ENCODE peak calls at places on chromosomes 4 and X, in five cellular contexts. One of them, this sample, is unnamed.
A peak's percentile ranks its signal among the peaks of the same experiment; 100 is the strongest.

GRCh38 chrX:41922125-41922521 is 1.2 kb downstream of the CASK start:
- DNase-seq in AG10803: peak; percentile 17
- DNase-seq in upper lobe of right lung: no peak
- DNase-seq in heart right ventricle: no peak
- DNase-seq in tibial artery: no peak
- DNase-seq in this sample: peak; percentile 53

GRCh38 chr4:16199132-16199531 is 27.1 kb downstream of the TAPT1 start:
- DNase-seq in heart right ventricle: no peak
- DNase-seq in AG10803: peak; percentile 39
- DNase-seq in tibial artery: no peak
- DNase-seq in upper lobe of right lung: no peak
- DNase-seq in this sample: peak; percentile 39

GRCh38 chrX:121581885-121582284 is 534.5 kb downstream of the GLUD2 start:
- DNase-seq in tibial artery: no peak
- DNase-seq in upper lobe of right lung: no peak
- DNase-seq in heart right ventricle: no peak
- DNase-seq in AG10803: no peak
- DNase-seq in this sample: no peak

GRCh38 chrX:31499120-31499519 is 427.3 kb upstream of the FTHL17 start:
- DNase-seq in tibial artery: no peak
- DNase-seq in heart right ventricle: no peak
- DNase-seq in AG10803: peak; percentile 9
- DNase-seq in upper lobe of right lung: no peak
- DNase-seq in this sample: peak; percentile 37

GRCh38 chrX:9867214-9867613 is 81.0 kb downstream of the SHROOM2 start:
- DNase-seq in tibial artery: no peak
- DNase-seq in heart right ventricle: no peak
- DNase-seq in AG10803: no peak
- DNase-seq in upper lobe of right lung: no peak
- DNase-seq in this sample: no peak

GRCh38 chrX:100895365-100896075 is 21.4 kb upstream of the NOX1 start:
- DNase-seq in heart right ventricle: no peak
- DNase-seq in tibial artery: no peak
- DNase-seq in AG10803: peak; percentile 33
- DNase-seq in upper lobe of right lung: no peak
- DNase-seq in this sample: peak; percentile 22

GRCh38 chr4:26613735-26614134 is 29.9 kb downstream of the TBC1D19 start:
- DNase-seq in tibial artery: no peak
- DNase-seq in upper lobe of right lung: no peak
- DNase-seq in heart right ventricle: no peak
- DNase-seq in AG10803: no peak
- DNase-seq in this sample: no peak

GRCh38 chrX:116317409-116317808 is 119.0 kb upstream of the SLC6A14 start:
- DNase-seq in upper lobe of right lung: peak; percentile 63
- DNase-seq in AG10803: peak; percentile 66
- DNase-seq in tibial artery: no peak
- DNase-seq in heart right ventricle: peak; percentile 11
- DNase-seq in this sample: no peak

GRCh38 chrX:39869846-39870601 is 227.7 kb downstream of the BCOR start:
- DNase-seq in tibial artery: no peak
- DNase-seq in AG10803: no peak
- DNase-seq in heart right ventricle: no peak
- DNase-seq in upper lobe of right lung: no peak
- DNase-seq in this sample: peak; percentile 34

DNA sequence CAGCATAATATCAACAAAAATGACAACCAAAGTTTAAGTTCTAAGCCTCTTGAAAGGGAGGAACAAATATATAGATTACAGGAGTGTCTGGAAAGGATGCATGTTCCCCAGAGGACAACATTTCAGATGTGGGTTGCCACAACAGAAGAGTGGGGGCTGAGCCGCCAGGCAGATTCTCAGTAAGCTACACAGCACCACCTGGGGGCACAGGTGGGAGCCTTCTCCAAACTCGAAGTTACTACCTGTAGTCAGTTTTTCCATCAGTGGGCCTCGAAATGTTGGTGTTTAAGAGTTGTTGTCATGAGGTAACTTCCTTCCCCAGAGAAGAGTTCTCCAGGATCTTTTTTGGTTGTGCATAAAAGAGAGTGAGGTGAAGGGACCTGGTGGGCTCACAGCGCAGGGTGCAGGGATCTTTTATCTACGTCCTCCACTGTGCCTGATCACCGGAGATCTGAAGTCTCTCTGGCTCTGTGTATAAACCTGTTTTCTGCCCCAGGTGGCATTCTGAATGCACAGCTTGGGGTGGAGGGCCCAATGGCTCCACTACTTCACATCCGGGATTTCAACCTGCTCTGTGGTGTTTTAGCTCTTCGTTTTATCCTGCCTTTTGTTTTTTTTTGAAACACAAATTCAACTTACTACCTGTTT is 58.4 kb upstream of the STS start:
- DNase-seq in heart right ventricle: no peak
- DNase-seq in AG10803: no peak
- DNase-seq in tibial artery: no peak
- DNase-seq in upper lobe of right lung: no peak
- DNase-seq in this sample: no peak
- TF ChIP-seq CTCF in heart right ventricle: no peak
- TF ChIP-seq CTCF in AG10803: no peak
- TF ChIP-seq CTCF in tibial artery: no peak
- TF ChIP-seq CTCF in upper lobe of right lung: no peak
- TF ChIP-seq CTCF in this sample: no peak

GRCh38 chr4:38670939-38671593 is 7.1 kb downstream of the KLF3 start:
- DNase-seq in heart right ventricle: no peak
- DNase-seq in AG10803: no peak
- DNase-seq in upper lobe of right lung: no peak
- DNase-seq in tibial artery: no peak
- DNase-seq in this sample: peak; percentile 31
- H3K4me3 ChIP-seq in heart right ventricle: no peak overlapping the region
- H3K4me3 ChIP-seq in AG10803: no peak overlapping the region
- H3K4me3 ChIP-seq in upper lobe of right lung: peak overlapping the region; percentile 5
- H3K4me3 ChIP-seq in tibial artery: no peak overlapping the region
- H3K4me3 ChIP-seq in this sample: no peak overlapping the region

DNA sequence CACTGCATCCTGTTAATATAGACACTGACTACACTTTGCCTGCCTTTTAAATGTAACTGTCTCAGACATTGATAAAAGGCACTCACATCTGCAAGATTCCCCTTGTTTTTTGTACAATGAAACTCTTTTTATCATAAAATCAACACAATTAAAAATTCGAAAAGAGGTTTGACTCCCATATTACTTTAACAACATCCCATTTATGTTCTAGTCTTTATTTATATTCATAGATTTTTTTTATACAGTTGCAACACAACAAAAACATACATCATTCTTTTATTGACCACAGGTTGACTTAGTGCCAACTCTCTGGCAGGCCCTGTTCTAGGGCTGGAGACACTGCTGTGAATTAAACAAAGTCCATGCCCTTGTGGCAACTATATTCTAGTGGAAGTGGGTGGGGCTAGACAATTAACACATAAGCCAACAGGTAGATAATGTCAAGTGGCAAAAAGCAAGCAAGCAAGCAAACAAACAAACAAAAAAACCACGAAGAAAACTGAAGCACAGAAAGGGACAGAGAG is 36.8 kb downstream of the ANK2 start:
- DNase-seq in AG10803: no peak
- DNase-seq in heart right ventricle: no peak
- DNase-seq in upper lobe of right lung: no peak
- DNase-seq in tibial artery: no peak
- DNase-seq in this sample: peak; percentile 41
- TF ChIP-seq CTCF in AG10803: no peak
- TF ChIP-seq CTCF in heart right ventricle: no peak
- TF ChIP-seq CTCF in upper lobe of right lung: no peak
- TF ChIP-seq CTCF in tibial artery: no peak
- TF ChIP-seq CTCF in this sample: no peak

DNA sequence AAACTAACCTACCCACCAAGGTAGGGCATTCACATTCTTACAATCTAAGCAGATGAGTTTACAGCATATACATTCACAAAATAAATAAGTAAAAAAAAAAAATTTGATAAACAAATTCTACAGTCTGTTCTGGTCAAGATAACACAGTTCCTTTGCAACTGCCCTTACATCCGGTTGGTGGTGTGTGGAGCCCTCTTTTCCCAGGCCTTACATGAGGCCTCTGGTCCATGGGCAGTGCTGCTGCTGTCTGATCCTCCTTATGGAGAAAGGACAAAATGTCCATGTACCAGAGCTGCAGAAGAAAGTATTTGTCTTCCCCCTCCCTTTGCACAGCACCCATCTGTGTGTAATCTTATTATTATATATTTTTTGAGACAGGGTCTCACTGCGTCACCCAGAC is 2.2 kb upstream of the SEPTIN11 start:
- DNase-seq in heart right ventricle: no peak
- DNase-seq in upper lobe of right lung: no peak
- DNase-seq in AG10803: no peak
- DNase-seq in tibial artery: no peak
- DNase-seq in this sample: no peak
- H3K4me3 ChIP-seq in heart right ventricle: no peak overlapping the region
- H3K4me3 ChIP-seq in upper lobe of right lung: no peak overlapping the region
- H3K4me3 ChIP-seq in AG10803: peak overlapping the region; percentile 95
- H3K4me3 ChIP-seq in tibial artery: no peak overlapping the region
- H3K4me3 ChIP-seq in this sample: peak overlapping the region; percentile 71